ENCODE peak calls at places on chromosomes 2 and 18, in nine cellular contexts. Y is cardiac muscle cell; A is H7; I is heart left ventricle; U is adipocyte; M is CD8-positive, alpha-beta T cell; F is endothelial cell of umbilical vein; Z is prostate gland; L is CD8-positive, alpha-beta memory T cell. P is an unnamed sample. For H3K36me3, the result is how much of the 10 kb centered on the place peaks cover.

GRCh38 chr18:34633368-34633767 is 76.7 kb upstream of the DTNA start:
- DNase-seq in M (no peak), U (no peak), Z (no peak), F (no peak), L (no peak), Y (no peak), A (no peak), I (no peak), P (no peak)

GRCh38 chr2:235868224-235868623 is 300.0 kb downstream of the GBX2 start:
- DNase-seq in F (no peak), A (no peak), I (no peak), M (no peak), L (no peak), U (no peak), Z (no peak), Y (peak), P (no peak)

GRCh38 chr2:203484266-203485112 is 50.6 kb downstream of the RAPH1 start:
- DNase-seq in U (peak), Z (peak), M (peak), L (peak), I (peak), Y (peak), A (peak), F (peak), P (peak)

GRCh38 chr2:122193622-122194021 is 438.2 kb downstream of the TSN start:
- DNase-seq in Z (no peak), I (no peak), M (no peak), U (peak), F (no peak), A (no peak), Y (peak), L (no peak), P (no peak)

GRCh38 chr2:201267278-201268030 is 7.1 kb downstream of the CASP8 start:
- DNase-seq in M (no peak), U (no peak), I (no peak), Y (no peak), Z (no peak), L (no peak), A (no peak), F (no peak), P (no peak)

GRCh38 chr2:52473526-52473925 is 1294.1 kb upstream of the CHAC2 start:
- DNase-seq in Z (no peak), I (no peak), L (no peak), Y (no peak), M (no peak), U (no peak), A (no peak), F (no peak), P (no peak)

GRCh38 chr18:59865241-59865986 is 34.4 kb upstream of the PMAIP1 start:
- DNase-seq in U (no peak), F (no peak), M (no peak), I (no peak), Z (no peak), A (no peak), Y (no peak), L (no peak), P (no peak)

GRCh38 chr2:218015831-218016521 is 13.2 kb upstream of the TNS1 start:
- DNase-seq in M (no peak), Z (no peak), L (no peak), A (no peak), Y (no peak), F (no peak), I (no peak), U (no peak), P (no peak)

GRCh38 chr18:39198376-39198775 is 1632.8 kb upstream of the CELF4 start:
- DNase-seq in U (no peak), F (no peak), Y (no peak), M (no peak), L (no peak), I (no peak), Z (no peak), A (no peak), P (no peak)

GRCh38 chr2:181389524-181389923 is 67.7 kb upstream of the ITGA4 start:
- DNase-seq in A (no peak), Z (no peak), L (no peak), I (no peak), U (no peak), F (no peak), M (no peak), Y (no peak), P (no peak)

GRCh38 chr18:9690418-9691178 is 17.5 kb upstream of the RAB31 start:
- DNase-seq in M (no peak), U (no peak), F (no peak), L (no peak), Y (no peak), A (no peak), I (no peak), Z (no peak), P (no peak)

GRCh38 chr18:9684901-9685738 is 23.0 kb upstream of the RAB31 start:
- DNase-seq in M (no peak), A (no peak), Z (no peak), Y (peak), L (no peak), F (no peak), I (peak), U (peak), P (no peak)

GRCh38 chr18:9688036-9688741 is 19.9 kb upstream of the RAB31 start:
- DNase-seq in I (no peak), M (no peak), Z (no peak), Y (peak), A (no peak), F (no peak), L (no peak), U (peak), P (no peak)

GRCh38 chr18:9691235-9691634 is 16.9 kb upstream of the RAB31 start:
- DNase-seq in U (no peak), F (no peak), Y (no peak), M (no peak), A (no peak), L (no peak), Z (no peak), I (no peak), P (no peak)

GRCh38 chr18:9689253-9689652 is 18.8 kb upstream of the RAB31 start:
- DNase-seq in U (no peak), Z (no peak), F (no peak), L (no peak), Y (no peak), M (no peak), I (no peak), A (no peak), P (no peak)
- H3K4me3 ChIP-seq in U (no peak), Z (no peak), F (no peak), L (no peak), Y (no peak), M (no peak), I (no peak), A (no peak), P (no peak)

GRCh38 chr2:86482034-86482433 is 40.9 kb downstream of the KDM3A start:
- DNase-seq in Z (no peak), Y (no peak), M (no peak), U (peak), F (no peak), I (no peak), A (no peak), L (no peak), P (no peak)

GRCh38 chr2:86487062-86487461 is 45.9 kb downstream of the KDM3A start:
- DNase-seq in Z (no peak), M (no peak), A (no peak), F (no peak), U (no peak), L (no peak), I (no peak), Y (no peak), P (no peak)

GRCh38 chr2:86484385-86484784 is 43.2 kb downstream of the KDM3A start:
- DNase-seq in F (no peak), M (no peak), Y (no peak), A (no peak), L (no peak), I (no peak), U (no peak), Z (no peak), P (no peak)

GRCh38 chr2:86488561-86489250 is 47.5 kb downstream of the KDM3A start:
- DNase-seq in I (no peak), U (no peak), F (no peak), M (no peak), Z (no peak), L (no peak), Y (no peak), A (no peak), P (no peak)

DNA sequence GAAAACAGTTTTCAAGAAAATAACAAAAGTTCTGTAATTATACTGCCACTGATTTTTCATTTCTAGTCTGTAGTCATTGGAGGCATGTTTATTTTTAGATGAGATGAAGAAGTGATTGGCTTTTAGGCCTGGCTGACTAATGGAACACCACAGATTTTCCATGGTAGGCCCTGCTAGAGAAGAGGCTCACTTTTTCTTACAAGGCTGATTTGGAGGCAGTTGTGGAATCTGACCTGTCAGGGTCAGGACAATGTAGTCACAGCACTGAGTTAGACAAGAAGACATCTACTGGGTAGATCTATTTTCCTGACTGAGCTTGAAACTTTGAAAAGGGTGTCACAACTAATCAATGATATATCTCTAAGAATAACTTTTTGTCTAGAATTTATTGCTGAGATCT is 43.9 kb downstream of the KDM3A start:
- DNase-seq in Z (no peak), L (no peak), U (peak), M (no peak), F (no peak), I (no peak), A (no peak), Y (no peak), P (no peak)
- H3K36me3 ChIP-seq in Z (under half), L (half or more), U (half or more), M (half or more), F (under half), I (half or more), A (under half), Y (half or more), P (half or more)

GRCh38 chr2:17539993-17540812 is at the start of gene VSNL1:
- DNase-seq in I (peak), Z (peak), Y (peak), M (no peak), L (no peak), U (peak), A (peak), F (peak), P (no peak)
- H3K4me3 ChIP-seq in I (peak), Z (peak), Y (peak), M (no peak), L (no peak), U (peak), A (peak), F (peak), P (no peak)

GRCh38 chr2:168015274-168015953 is 232.0 kb downstream of the STK39 start:
- DNase-seq in F (no peak), M (no peak), U (no peak), I (no peak), Y (no peak), Z (no peak), A (no peak), L (no peak), P (no peak)

GRCh38 chr2:168005586-168005985 is 241.8 kb downstream of the STK39 start:
- DNase-seq in M (no peak), A (no peak), Y (no peak), Z (no peak), F (no peak), I (no peak), U (no peak), L (no peak), P (no peak)

GRCh38 chr2:168006538-168006937 is 240.9 kb downstream of the STK39 start:
- DNase-seq in L (no peak), A (no peak), Y (peak), M (no peak), I (no peak), Z (no peak), F (no peak), U (no peak), P (no peak)

GRCh38 chr2:168008796-168009195 is 238.6 kb downstream of the STK39 start:
- DNase-seq in F (no peak), A (no peak), M (no peak), L (no peak), U (no peak), Y (no peak), I (no peak), Z (no peak), P (no peak)

DNA sequence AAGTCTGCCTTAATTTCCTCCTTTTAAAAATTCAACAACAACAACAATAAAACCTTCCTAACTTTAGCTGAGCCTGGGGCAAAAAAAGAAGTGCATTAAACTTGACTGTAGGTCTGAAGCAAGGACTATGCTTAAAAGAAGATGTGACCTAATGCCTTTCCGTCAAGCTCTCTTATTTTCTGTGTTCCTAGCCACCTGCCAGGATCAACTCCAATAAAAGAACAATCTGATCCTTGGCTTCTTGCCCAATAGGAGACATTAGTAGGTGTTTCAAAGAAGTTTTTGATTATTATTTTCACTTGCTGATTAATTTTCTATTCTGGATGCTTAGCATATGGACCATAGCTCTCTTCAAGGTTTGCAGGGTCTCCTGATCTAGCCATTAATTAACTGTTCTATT is 237.5 kb downstream of the STK39 start:
- DNase-seq in U (no peak), A (no peak), Y (no peak), Z (peak), M (no peak), L (no peak), I (no peak), F (no peak), P (no peak)
- H3K36me3 ChIP-seq in U (under half), A (under half), Y (under half), Z (under half), M (under half), L (under half), I (under half), F (under half), P (under half)

GRCh38 chr18:2971741-2972552 is 41.0 kb downstream of the LPIN2 start:
- DNase-seq in L (peak), I (no peak), A (no peak), Y (no peak), M (peak), Z (no peak), F (no peak), U (no peak), P (peak)

GRCh38 chr18:2969695-2970094 is 43.2 kb downstream of the LPIN2 start:
- DNase-seq in L (no peak), M (no peak), U (no peak), Z (no peak), F (no peak), A (no peak), I (no peak), Y (no peak), P (no peak)

GRCh38 chr18:2968559-2968958 is 44.4 kb downstream of the LPIN2 start:
- DNase-seq in Y (no peak), I (no peak), M (no peak), Z (no peak), F (no peak), A (no peak), L (no peak), U (no peak), P (no peak)

GRCh38 chr18:2970344-2970743 is 42.6 kb downstream of the LPIN2 start:
- DNase-seq in Y (no peak), U (no peak), I (no peak), F (no peak), Z (no peak), L (no peak), A (no peak), M (no peak), P (no peak)

DNA sequence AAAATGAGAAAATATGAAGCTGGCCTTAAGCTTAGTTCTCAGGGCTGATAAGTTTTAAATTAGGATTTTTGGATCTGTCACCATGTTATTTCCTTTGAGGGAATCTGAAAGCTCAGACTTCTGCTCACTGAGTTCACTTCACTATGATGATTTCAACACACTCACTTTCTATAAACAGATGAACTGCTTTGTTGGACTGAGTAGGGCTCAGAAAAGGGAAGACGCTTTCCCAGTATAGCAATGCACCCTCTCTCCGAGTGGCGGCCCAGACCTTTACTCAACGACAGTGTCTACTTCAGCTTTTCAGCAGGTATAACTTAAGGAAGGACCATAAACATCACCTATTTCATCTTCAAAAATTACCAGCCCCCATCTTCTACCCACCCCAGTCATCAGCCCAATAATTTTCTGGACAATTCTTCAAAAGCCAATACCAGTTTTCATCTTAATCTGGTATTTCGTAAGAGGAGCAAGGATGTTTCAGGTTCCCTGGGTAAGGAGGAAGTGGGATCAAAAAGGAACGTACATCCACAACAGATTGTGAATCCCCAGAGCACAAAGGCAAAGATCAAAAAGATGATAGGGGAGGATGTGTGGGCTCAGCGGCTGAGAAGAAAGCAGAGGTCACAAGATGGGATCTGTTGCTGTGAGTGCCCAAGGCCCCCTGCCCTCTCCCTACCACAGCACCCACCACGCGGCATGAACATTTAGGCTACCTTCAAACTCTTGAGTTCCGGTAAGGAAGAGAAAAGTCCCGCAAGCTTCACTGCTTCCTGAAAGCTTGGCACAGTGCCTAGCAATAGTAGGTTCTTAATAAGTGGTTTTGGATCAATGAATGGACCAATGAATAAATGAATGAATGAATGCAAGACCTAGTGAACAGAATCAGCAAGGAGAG is 41.9 kb downstream of the LPIN2 start:
- DNase-seq in A (no peak), Z (no peak), F (no peak), M (peak), I (no peak), L (peak), Y (no peak), U (no peak), P (peak)
- H3K4me3 ChIP-seq in A (no peak), Z (no peak), F (no peak), M (peak), I (no peak), L (peak), Y (no peak), U (no peak), P (peak)

DNA sequence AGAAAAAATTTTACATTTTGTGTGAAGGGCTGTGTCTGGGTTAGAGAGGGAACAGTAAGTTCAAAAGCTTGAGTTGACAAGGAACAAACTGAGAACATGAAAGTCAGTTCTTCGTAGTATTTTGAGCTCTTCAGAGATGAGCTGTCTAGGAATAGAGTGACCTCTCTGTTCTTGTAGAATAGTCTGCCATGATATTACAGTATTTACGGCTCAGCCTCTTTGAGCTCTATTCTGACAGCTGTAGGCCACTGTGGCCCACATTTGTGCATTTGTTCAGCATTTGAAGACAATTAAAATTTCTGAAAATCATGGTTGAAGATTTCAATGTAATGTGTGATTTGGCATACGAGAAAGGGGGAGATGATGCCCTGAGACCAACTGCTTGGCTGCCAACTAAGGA is 172.8 kb downstream of the MGAT5 start:
- DNase-seq in Y (no peak), A (no peak), U (no peak), M (no peak), Z (no peak), I (no peak), F (no peak), L (no peak), P (no peak)
- H3K36me3 ChIP-seq in Y (under half), A (under half), U (under half), M (under half), Z (under half), I (half or more), F (under half), L (half or more), P (half or more)

GRCh38 chr2:63514237-63514716 is 74.0 kb downstream of the WDPCP start:
- DNase-seq in Y (no peak), L (no peak), U (no peak), Z (no peak), I (no peak), A (no peak), M (no peak), F (no peak), P (no peak)
- H3K4me3 ChIP-seq in Y (no peak), L (no peak), U (no peak), Z (no peak), I (no peak), A (no peak), M (no peak), F (no peak), P (no peak)

GRCh38 chr18:27604583-27604982 is 419.5 kb upstream of the CHST9 start:
- DNase-seq in A (no peak), U (peak), Z (no peak), I (no peak), L (no peak), M (no peak), Y (peak), F (peak), P (no peak)

GRCh38 chr18:27595121-27595848 is 410.2 kb upstream of the CHST9 start:
- DNase-seq in A (no peak), M (no peak), I (no peak), Z (no peak), L (no peak), Y (no peak), F (no peak), U (no peak), P (no peak)

GRCh38 chr18:27600245-27600644 is 415.1 kb upstream of the CHST9 start:
- DNase-seq in F (no peak), U (no peak), L (no peak), M (no peak), Z (no peak), I (no peak), A (no peak), Y (no peak), P (no peak)

GRCh38 chr18:27602092-27602491 is 417.0 kb upstream of the CHST9 start:
- DNase-seq in I (no peak), F (no peak), M (no peak), Z (no peak), Y (no peak), A (no peak), L (no peak), U (no peak), P (no peak)

GRCh38 chr18:27599202-27599829 is 414.2 kb upstream of the CHST9 start:
- DNase-seq in I (peak), A (no peak), Y (peak), M (no peak), L (no peak), Z (peak), U (peak), F (peak), P (no peak)
- H3K36me3 ChIP-seq in I (under half), A (under half), Y (under half), M (under half), L (under half), Z (under half), U (under half), F (under half), P (under half)

GRCh38 chr18:57539702-57540101 is 46.8 kb downstream of the FECH start:
- DNase-seq in L (no peak), Z (no peak), U (no peak), Y (no peak), A (no peak), M (no peak), I (no peak), F (no peak), P (no peak)

GRCh38 chr18:57544958-57545661 is 41.4 kb downstream of the FECH start:
- DNase-seq in U (no peak), Y (no peak), Z (no peak), A (no peak), F (no peak), M (no peak), L (no peak), I (no peak), P (no peak)

GRCh38 chr18:57542801-57543427 is 43.6 kb downstream of the FECH start:
- DNase-seq in I (no peak), M (no peak), Y (no peak), Z (no peak), L (no peak), U (peak), F (no peak), A (no peak), P (no peak)

GRCh38 chr18:57543560-57543959 is 42.9 kb downstream of the FECH start:
- DNase-seq in Y (no peak), Z (no peak), M (no peak), U (no peak), F (no peak), A (no peak), L (no peak), I (no peak), P (no peak)

DNA sequence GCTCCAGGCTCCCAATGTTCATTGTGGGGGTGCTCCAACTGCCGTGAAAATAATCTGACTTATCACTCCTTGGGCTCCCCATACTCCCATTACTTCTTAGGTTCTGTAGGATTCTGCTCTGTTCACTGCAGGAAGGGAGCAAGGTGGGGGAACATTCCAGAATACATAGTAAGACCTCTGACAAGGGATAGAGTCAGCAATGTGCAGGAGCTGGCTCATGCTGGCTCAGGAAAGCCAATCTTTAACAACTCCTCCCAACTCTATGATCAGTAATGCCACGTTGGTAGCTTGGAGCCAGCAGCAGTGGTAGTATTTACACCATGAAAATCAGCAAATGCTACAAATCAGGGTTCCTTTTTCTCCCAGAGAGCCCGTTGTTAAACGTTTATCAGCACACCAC is 44.4 kb downstream of the FECH start:
- DNase-seq in F (no peak), Y (peak), A (no peak), I (no peak), M (no peak), Z (no peak), U (peak), L (no peak), P (no peak)
- H3K4me3 ChIP-seq in F (no peak), Y (no peak), A (no peak), I (no peak), M (no peak), Z (no peak), U (no peak), L (no peak), P (no peak)

P was measured in effector memory CD4-positive, alpha-beta T cell.